ENCODE peak calls at places on chromosomes 13 and 19, in four cellular contexts. P is HepG2, N is K562, A is WTC11. K is an unnamed sample.

GRCh38 chr13:42453091-42453645 is 120.8 kb upstream of the TNFSF11 start:
- DNase-seq in P (no peak), N (no peak), A (no peak), K (no peak)

GRCh38 chr19:56273563-56274117 is 1.1 kb downstream of the EDDM13 start:
- DNase-seq in P (no peak), N (no peak), A (no peak), K (no peak)

GRCh38 chr13:90686438-90686837 is 661.0 kb upstream of the MIR17HG start:
- DNase-seq in P (no peak), N (no peak), A (no peak), K (no peak)

GRCh38 chr13:53782400-53783030 is 753.9 kb downstream of the OLFM4 start:
- DNase-seq in P (peak), N (peak), A (no peak), K (peak)

GRCh38 chr13:26872444-26873173 is 112.0 kb upstream of the GPR12 start:
- DNase-seq in P (peak), N (peak), A (peak), K (peak)

GRCh38 chr13:46850214-46850613 is 46.6 kb downstream of the HTR2A start:
- DNase-seq in P (no peak), N (no peak), A (no peak), K (no peak)

GRCh38 chr13:31361673-31362072 is 161.9 kb downstream of the B3GLCT start:
- DNase-seq in P (no peak), N (no peak), A (no peak), K (no peak)

GRCh38 chr19:17915940-17916593 is 16.7 kb upstream of the CCDC124 start:
- DNase-seq in P (no peak), N (no peak), A (no peak), K (no peak)

GRCh38 chr13:98142427-98143156 is at the start of gene FARP1:
- DNase-seq in P (peak), N (peak), A (peak), K (peak)

GRCh38 chr19:38850976-38851621 is 1.3 kb upstream of the HNRNPL start:
- DNase-seq in P (no peak), N (peak), A (peak), K (no peak)

GRCh38 chr19:5293607-5294089 is 47.0 kb downstream of the PTPRS start:
- DNase-seq in P (no peak), N (no peak), A (peak), K (peak)

GRCh38 chr13:65112123-65113075 is 2117.7 kb downstream of the PCDH9 start:
- DNase-seq in P (no peak), N (no peak), A (no peak), K (no peak)

GRCh38 chr13:83716121-83716520 is 166.2 kb downstream of the SLITRK1 start:
- DNase-seq in P (no peak), N (no peak), A (peak), K (no peak)

GRCh38 chr19:45973564-45974338 is at the start of gene NOVA2:
- DNase-seq in P (no peak), N (peak), A (peak), K (peak)

GRCh38 chr13:20045946-20046548 is 87.5 kb downstream of the ZMYM2 start:
- DNase-seq in P (no peak), N (no peak), A (no peak), K (no peak)

GRCh38 chr13:21683034-21683733 is 12.3 kb downstream of the FGF9 start:
- DNase-seq in P (no peak), N (no peak), A (no peak), K (no peak)

GRCh38 chr19:55246462-55247451 is 12.1 kb downstream of the PPP6R1 start:
- DNase-seq in P (no peak), N (peak), A (no peak), K (no peak)

GRCh38 chr13:48156466-48156865 is 61.6 kb upstream of the MED4 start:
- DNase-seq in P (no peak), N (peak), A (peak), K (no peak)

DNA sequence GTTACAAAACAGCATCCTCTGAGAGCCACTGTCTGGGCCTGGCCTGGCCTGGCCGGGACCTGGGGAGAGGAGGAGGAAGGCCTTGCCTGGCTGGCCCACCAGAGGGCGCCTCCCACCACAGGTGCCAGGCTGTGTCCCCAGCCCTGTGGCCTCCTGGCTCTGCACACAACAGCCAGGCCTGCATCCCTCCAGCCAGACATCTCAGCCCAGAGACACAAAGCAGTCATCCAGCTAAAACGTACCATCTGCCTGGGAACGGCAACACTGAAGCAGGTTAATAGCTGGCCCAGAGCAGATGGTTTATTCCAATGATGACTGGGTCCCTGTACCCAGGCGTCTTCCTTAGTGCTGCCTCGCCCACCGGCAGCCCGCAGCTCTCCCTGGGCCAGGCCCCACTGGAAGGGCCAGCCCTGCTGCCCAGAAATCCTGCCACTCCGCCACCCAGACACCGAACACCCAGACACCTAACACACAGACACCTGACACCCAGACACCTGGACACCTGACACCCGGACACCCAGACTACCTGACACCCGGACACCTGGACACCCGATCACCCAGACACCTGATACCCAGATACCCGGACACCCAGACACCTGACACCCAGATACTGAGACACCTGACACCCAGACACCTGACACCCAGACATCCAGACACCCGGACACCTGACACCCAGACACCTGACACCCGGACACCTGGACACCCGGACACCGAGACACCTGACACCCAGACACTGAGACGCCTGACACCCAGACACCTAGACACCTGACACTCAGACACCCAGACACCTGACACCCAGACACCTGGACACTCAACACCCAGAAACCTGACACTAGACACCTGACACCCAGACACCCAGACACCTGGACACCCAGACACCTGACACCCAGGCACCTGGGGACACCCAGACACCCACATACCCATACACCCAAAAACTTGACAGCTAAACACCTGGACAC is 20.1 kb downstream of the C19orf12 start:
- DNase-seq in P (peak), N (peak), A (peak), K (peak)
- TF ChIP-seq ELF4 in P (no peak), N (no peak), A (no peak), K (no peak)

GRCh38 chr13:108495686-108496363 is 133.6 kb upstream of the MYO16 start:
- DNase-seq in P (no peak), N (peak), A (peak), K (no peak)
- TF ChIP-seq ELF4 in P (no peak), N (no peak), A (no peak), K (no peak)

GRCh38 chr19:10604460-10604980 is 17.4 kb upstream of the AP1M2 start:
- DNase-seq in P (no peak), N (peak), A (no peak), K (no peak)
- TF ChIP-seq ELF4 in P (no peak), N (no peak), A (no peak), K (no peak)

GRCh38 chr19:36101550-36102327 is 9.2 kb upstream of the OVOL3 start:
- DNase-seq in P (no peak), N (no peak), A (no peak), K (no peak)

GRCh38 chr19:36106441-36106840 is 4.5 kb upstream of the OVOL3 start:
- DNase-seq in P (no peak), N (no peak), A (no peak), K (no peak)

GRCh38 chr19:36106991-36107390 is 4.0 kb upstream of the OVOL3 start:
- DNase-seq in P (no peak), N (no peak), A (no peak), K (no peak)

GRCh38 chr19:36103040-36103626 is 7.8 kb upstream of the OVOL3 start:
- DNase-seq in P (no peak), N (no peak), A (no peak), K (no peak)

GRCh38 chr19:36103842-36104552 is 6.9 kb upstream of the OVOL3 start:
- DNase-seq in P (no peak), N (peak), A (no peak), K (no peak)
- TF ChIP-seq ELF4 in P (no peak), N (peak), A (no peak), K (no peak)

GRCh38 chr19:2036424-2036823 is 14.6 kb downstream of the MKNK2 start:
- DNase-seq in P (no peak), N (no peak), A (no peak), K (no peak)

GRCh38 chr19:2039082-2039958 is 11.7 kb downstream of the MKNK2 start:
- DNase-seq in P (no peak), N (no peak), A (no peak), K (no peak)

GRCh38 chr19:2039959-2040646 is 10.9 kb downstream of the MKNK2 start:
- DNase-seq in P (no peak), N (no peak), A (no peak), K (no peak)

GRCh38 chr19:2037676-2038255 is 13.3 kb downstream of the MKNK2 start:
- DNase-seq in P (no peak), N (no peak), A (no peak), K (no peak)

DNA sequence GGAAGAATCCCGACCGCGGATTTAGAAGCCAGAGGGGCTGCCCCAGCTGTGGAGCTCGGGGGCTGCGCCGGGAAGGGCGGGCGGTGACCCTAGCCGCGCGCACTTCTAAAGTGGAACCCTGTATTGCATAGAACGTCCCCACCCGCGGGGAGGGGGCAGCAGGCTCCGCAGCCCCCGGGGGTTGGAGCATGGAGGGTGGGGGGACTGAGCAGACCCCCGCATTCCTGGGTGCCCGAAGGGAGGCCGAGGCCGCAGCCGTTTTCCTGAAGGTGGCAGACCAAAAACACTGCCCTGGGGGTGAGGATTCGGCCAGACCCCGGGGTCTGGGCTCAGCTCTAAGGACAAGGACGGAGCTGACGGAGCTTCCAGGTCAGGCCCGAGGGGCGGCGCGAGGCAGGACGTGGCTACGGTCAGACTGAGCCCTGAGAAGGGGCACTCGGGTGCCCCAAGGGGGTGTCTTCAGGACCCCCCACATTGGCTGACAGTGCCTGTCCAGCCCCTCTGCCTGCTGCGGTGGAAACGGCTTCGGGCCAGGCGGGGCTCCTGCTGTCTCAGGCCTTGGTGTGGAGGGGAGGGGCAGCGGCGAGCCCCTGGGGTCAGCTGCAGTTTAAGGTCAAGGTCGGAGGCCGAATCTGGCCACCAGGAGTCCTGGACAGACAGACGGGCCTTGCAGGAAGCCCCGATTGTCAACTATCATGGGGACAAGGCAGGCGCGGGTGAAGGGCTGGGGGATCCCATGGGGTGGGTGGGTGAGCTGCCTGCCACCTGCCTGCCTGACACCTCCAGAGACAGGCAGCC is 12.6 kb downstream of the MKNK2 start:
- DNase-seq in P (no peak), N (no peak), A (no peak), K (no peak)
- TF ChIP-seq ELF4 in P (no peak), N (no peak), A (no peak), K (no peak)

DNA sequence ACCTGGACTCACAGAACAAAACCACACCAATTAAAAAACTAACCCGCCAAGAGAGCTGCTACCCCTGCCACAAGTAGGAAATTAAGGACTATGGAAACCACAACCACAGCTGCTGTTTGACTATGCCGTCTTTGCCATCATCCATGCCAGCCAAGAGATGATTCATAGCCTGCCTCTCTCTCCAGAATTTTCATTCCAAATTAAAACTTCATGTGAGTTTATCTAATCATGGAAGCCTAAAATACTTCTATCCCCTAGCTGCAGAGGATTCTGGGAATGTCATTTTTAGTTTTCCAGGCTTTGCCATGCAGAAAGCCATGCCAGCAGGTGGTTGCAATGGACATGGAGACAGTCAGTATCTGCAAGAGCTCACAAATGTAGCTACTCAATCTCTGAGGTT is 27.6 kb upstream of the GTF2F2 start:
- DNase-seq in P (no peak), N (no peak), A (no peak), K (no peak)
- TF ChIP-seq ELF4 in P (no peak), N (no peak), A (no peak), K (no peak)

GRCh38 chr19:48805452-48805851 is 5.4 kb downstream of the BCAT2 start:
- DNase-seq in P (no peak), N (no peak), A (no peak), K (no peak)

GRCh38 chr19:48810151-48810550 is 678 bp downstream of the BCAT2 start:
- DNase-seq in P (no peak), N (peak), A (no peak), K (no peak)

GRCh38 chr19:48806518-48806817 is 4.4 kb downstream of the BCAT2 start:
- DNase-seq in P (no peak), N (peak), A (peak), K (no peak)

GRCh38 chr19:48806818-48807589 is 3.8 kb downstream of the BCAT2 start:
- DNase-seq in P (peak), N (peak), A (peak), K (peak)

GRCh38 chr19:48807590-48808308 is 3.1 kb downstream of the BCAT2 start:
- DNase-seq in P (peak), N (peak), A (peak), K (no peak)
- TF ChIP-seq ELF4 in P (no peak), N (no peak), A (no peak), K (no peak)